ENCODE peak calls at places on chromosomes 12 and 14, in six cellular contexts. One of them, this sample, is unnamed. For H3K9me3, the result is how much of the 10 kb centered on the place peaks cover.

GRCh38 chr12:6632026-6632978 is 3.5 kb downstream of the LPAR5 start:
- DNase-seq in uterus: no peak
- DNase-seq in A549: no peak
- DNase-seq in adrenal gland: peak
- DNase-seq in IMR-90: no peak
- DNase-seq in body of pancreas: no peak
- DNase-seq in this sample: no peak

GRCh38 chr14:69614592-69614991 is 3.2 kb downstream of the SUSD6 start:
- DNase-seq in uterus: no peak
- DNase-seq in A549: no peak
- DNase-seq in adrenal gland: peak
- DNase-seq in IMR-90: no peak
- DNase-seq in body of pancreas: no peak
- DNase-seq in this sample: no peak

GRCh38 chr14:26694521-26694920 is 96.7 kb upstream of the NOVA1 start:
- DNase-seq in uterus: no peak
- DNase-seq in A549: no peak
- DNase-seq in adrenal gland: no peak
- DNase-seq in IMR-90: no peak
- DNase-seq in body of pancreas: no peak
- DNase-seq in this sample: no peak

GRCh38 chr14:105490572-105491365 is at the start of gene TEDC1:
- DNase-seq in uterus: peak
- DNase-seq in A549: peak
- DNase-seq in adrenal gland: peak
- DNase-seq in IMR-90: peak
- DNase-seq in body of pancreas: peak
- DNase-seq in this sample: peak

GRCh38 chr12:101670007-101670671 is 27.3 kb upstream of the CHPT1 start:
- DNase-seq in uterus: no peak
- DNase-seq in A549: peak
- DNase-seq in adrenal gland: peak
- DNase-seq in IMR-90: peak
- DNase-seq in body of pancreas: peak
- DNase-seq in this sample: peak

GRCh38 chr12:68530965-68531364 is 79.7 kb upstream of the RAP1B start:
- DNase-seq in uterus: no peak
- DNase-seq in A549: peak
- DNase-seq in adrenal gland: peak
- DNase-seq in IMR-90: peak
- DNase-seq in body of pancreas: peak
- DNase-seq in this sample: no peak

GRCh38 chr14:61549425-61549824 is 145.9 kb upstream of the HIF1A start:
- DNase-seq in uterus: no peak
- DNase-seq in A549: peak
- DNase-seq in adrenal gland: no peak
- DNase-seq in IMR-90: peak
- DNase-seq in body of pancreas: no peak
- DNase-seq in this sample: no peak

GRCh38 chr12:117362391-117362790 is 965 bp upstream of the NOS1 start:
- DNase-seq in uterus: no peak
- DNase-seq in A549: no peak
- DNase-seq in adrenal gland: no peak
- DNase-seq in IMR-90: no peak
- DNase-seq in body of pancreas: no peak
- DNase-seq in this sample: no peak

GRCh38 chr12:96036765-96037455 is 1.5 kb upstream of the LTA4H start:
- DNase-seq in uterus: no peak
- DNase-seq in A549: no peak
- DNase-seq in adrenal gland: no peak
- DNase-seq in IMR-90: peak
- DNase-seq in body of pancreas: no peak
- DNase-seq in this sample: no peak

GRCh38 chr12:74817499-74817898 is 279.9 kb downstream of the ATXN7L3B start:
- DNase-seq in uterus: no peak
- DNase-seq in A549: no peak
- DNase-seq in adrenal gland: no peak
- DNase-seq in IMR-90: no peak
- DNase-seq in body of pancreas: no peak
- DNase-seq in this sample: no peak

GRCh38 chr12:54701940-54702592 is 53.9 kb upstream of the DCD start:
- DNase-seq in uterus: no peak
- DNase-seq in A549: peak
- DNase-seq in adrenal gland: peak
- DNase-seq in IMR-90: peak
- DNase-seq in body of pancreas: no peak
- DNase-seq in this sample: no peak

GRCh38 chr12:72271401-72271740 is 799 bp upstream of the TRHDE start:
- DNase-seq in uterus: peak
- DNase-seq in A549: no peak
- DNase-seq in adrenal gland: no peak
- DNase-seq in IMR-90: peak
- DNase-seq in body of pancreas: peak
- DNase-seq in this sample: peak

GRCh38 chr12:79885956-79886490 is 48.9 kb downstream of the PPP1R12A start:
- DNase-seq in uterus: no peak
- DNase-seq in A549: no peak
- DNase-seq in adrenal gland: no peak
- DNase-seq in IMR-90: no peak
- DNase-seq in body of pancreas: no peak
- DNase-seq in this sample: no peak

GRCh38 chr12:6312529-6313325 is 2.2 kb downstream of the PLEKHG6 start:
- DNase-seq in uterus: no peak
- DNase-seq in A549: no peak
- DNase-seq in adrenal gland: no peak
- DNase-seq in IMR-90: no peak
- DNase-seq in body of pancreas: peak
- DNase-seq in this sample: no peak

GRCh38 chr14:20440465-20440864 is 4.5 kb upstream of the KLHL33 start:
- DNase-seq in uterus: no peak
- DNase-seq in A549: no peak
- DNase-seq in adrenal gland: no peak
- DNase-seq in IMR-90: no peak
- DNase-seq in body of pancreas: no peak
- DNase-seq in this sample: no peak

GRCh38 chr14:106808907-106809306 is 1282.5 kb downstream of the TMEM121 start:
- DNase-seq in uterus: no peak
- DNase-seq in A549: no peak
- DNase-seq in adrenal gland: no peak
- DNase-seq in IMR-90: no peak
- DNase-seq in body of pancreas: no peak
- DNase-seq in this sample: no peak

GRCh38 chr14:106812788-106813476 is 1286.5 kb downstream of the TMEM121 start:
- DNase-seq in uterus: no peak
- DNase-seq in A549: no peak
- DNase-seq in adrenal gland: no peak
- DNase-seq in IMR-90: no peak
- DNase-seq in body of pancreas: no peak
- DNase-seq in this sample: no peak

GRCh38 chr14:106809615-106810014 is 1283.2 kb downstream of the TMEM121 start:
- DNase-seq in uterus: no peak
- DNase-seq in A549: no peak
- DNase-seq in adrenal gland: no peak
- DNase-seq in IMR-90: no peak
- DNase-seq in body of pancreas: no peak
- DNase-seq in this sample: no peak

GRCh38 chr14:106807493-106807892 is 1281.1 kb downstream of the TMEM121 start:
- DNase-seq in uterus: no peak
- DNase-seq in A549: no peak
- DNase-seq in adrenal gland: no peak
- DNase-seq in IMR-90: no peak
- DNase-seq in body of pancreas: no peak
- DNase-seq in this sample: no peak

DNA sequence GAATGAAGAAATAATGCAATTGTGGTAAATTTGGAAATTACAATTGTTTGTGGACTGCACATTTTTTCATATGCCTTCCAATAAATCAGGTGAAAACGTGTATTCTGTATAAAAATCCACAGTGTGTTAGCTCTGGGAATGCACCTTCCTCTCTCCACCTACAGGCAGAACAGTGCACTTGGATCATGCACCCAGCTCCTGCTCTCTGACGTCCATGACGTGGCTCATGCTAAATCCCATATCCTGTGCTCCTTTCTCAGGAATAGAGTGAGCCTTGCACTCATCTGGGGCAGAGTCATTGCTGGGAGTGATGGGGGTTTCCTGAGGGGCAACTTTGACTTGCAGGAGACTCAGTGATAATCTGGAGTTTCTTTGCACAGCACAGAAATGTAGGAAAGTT is 1282.1 kb downstream of the TMEM121 start:
- DNase-seq in uterus: no peak
- DNase-seq in A549: no peak
- DNase-seq in adrenal gland: no peak
- DNase-seq in IMR-90: no peak
- DNase-seq in body of pancreas: no peak
- DNase-seq in this sample: no peak
- H3K9me3 ChIP-seq in uterus: under half
- H3K9me3 ChIP-seq in A549: under half
- H3K9me3 ChIP-seq in adrenal gland: under half
- H3K9me3 ChIP-seq in IMR-90: under half
- H3K9me3 ChIP-seq in body of pancreas: under half
- H3K9me3 ChIP-seq in this sample: under half

GRCh38 chr12:110543965-110544364 is 39.2 kb downstream of the PPTC7 start:
- DNase-seq in uterus: no peak
- DNase-seq in A549: no peak
- DNase-seq in adrenal gland: no peak
- DNase-seq in IMR-90: no peak
- DNase-seq in body of pancreas: no peak
- DNase-seq in this sample: no peak
- H3K27ac ChIP-seq in uterus: peak
- H3K27ac ChIP-seq in A549: peak
- H3K27ac ChIP-seq in adrenal gland: peak
- H3K27ac ChIP-seq in IMR-90: peak
- H3K27ac ChIP-seq in body of pancreas: peak
- H3K27ac ChIP-seq in this sample: peak

DNA sequence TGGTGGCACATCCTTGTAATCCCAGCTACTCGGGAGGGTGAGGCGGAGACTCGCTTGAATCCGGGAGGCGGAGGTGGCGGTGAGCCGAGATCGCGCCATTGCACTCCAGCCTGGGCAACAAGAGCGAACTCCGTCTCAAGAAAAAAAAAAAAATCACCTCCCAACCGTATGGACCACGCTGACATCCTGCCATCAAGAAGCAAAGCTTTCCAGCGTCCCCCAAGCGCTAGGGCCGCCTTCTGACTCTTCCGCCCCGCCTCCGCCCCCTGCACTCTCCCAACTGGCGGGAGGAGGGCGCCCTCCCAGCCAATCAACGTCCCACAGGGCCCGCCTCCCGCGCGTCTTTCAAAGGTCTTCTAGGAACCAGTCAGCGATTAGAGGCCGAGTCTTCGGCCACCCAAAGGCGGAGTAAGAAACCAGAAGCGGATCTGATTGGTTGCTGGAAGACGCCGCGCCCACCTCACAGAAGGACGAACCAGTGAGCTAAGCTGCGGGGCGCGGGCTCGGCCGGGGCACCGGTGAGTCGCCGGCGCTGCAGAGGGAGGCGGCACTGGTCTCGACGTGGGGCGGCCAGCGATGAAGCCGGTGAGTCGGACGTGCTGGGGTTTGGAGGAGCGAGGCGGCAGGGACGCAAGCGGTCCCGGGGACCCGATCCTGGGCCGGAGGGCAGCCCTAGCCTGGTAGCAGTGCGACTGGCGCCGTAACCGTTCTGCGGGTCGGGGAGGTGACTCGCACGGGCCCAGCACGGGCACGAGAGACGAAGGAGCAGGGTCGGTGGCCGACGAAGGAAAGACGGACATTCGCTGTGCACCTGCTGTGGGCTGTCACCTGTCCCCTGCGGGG is at the start of gene CDKN3:
- DNase-seq in uterus: peak
- DNase-seq in A549: peak
- DNase-seq in adrenal gland: peak
- DNase-seq in IMR-90: peak
- DNase-seq in body of pancreas: peak
- DNase-seq in this sample: peak
- TF ChIP-seq POLR2A in uterus: peak
- TF ChIP-seq POLR2A in A549: peak
- TF ChIP-seq POLR2A in adrenal gland: peak
- TF ChIP-seq POLR2A in IMR-90: peak
- TF ChIP-seq POLR2A in body of pancreas: peak
- TF ChIP-seq POLR2A in this sample: peak

GRCh38 chr14:106811167-106811566 is 1284.8 kb downstream of the TMEM121 start:
- DNase-seq in uterus: no peak
- DNase-seq in A549: no peak
- DNase-seq in adrenal gland: no peak
- DNase-seq in IMR-90: no peak
- DNase-seq in body of pancreas: no peak
- DNase-seq in this sample: no peak
- H3K9me3 ChIP-seq in uterus: under half
- H3K9me3 ChIP-seq in A549: under half
- H3K9me3 ChIP-seq in adrenal gland: under half
- H3K9me3 ChIP-seq in IMR-90: under half
- H3K9me3 ChIP-seq in body of pancreas: under half
- H3K9me3 ChIP-seq in this sample: under half

GRCh38 chr12:43764528-43764927 is 5.8 kb downstream of the IRAK4 start:
- DNase-seq in uterus: no peak
- DNase-seq in A549: no peak
- DNase-seq in adrenal gland: no peak
- DNase-seq in IMR-90: no peak
- DNase-seq in body of pancreas: no peak
- DNase-seq in this sample: no peak

GRCh38 chr12:43763769-43764168 is 5.0 kb downstream of the IRAK4 start:
- DNase-seq in uterus: no peak
- DNase-seq in A549: no peak
- DNase-seq in adrenal gland: no peak
- DNase-seq in IMR-90: peak
- DNase-seq in body of pancreas: no peak
- DNase-seq in this sample: no peak

GRCh38 chr12:43760396-43760795 is 1.6 kb downstream of the IRAK4 start:
- DNase-seq in uterus: no peak
- DNase-seq in A549: no peak
- DNase-seq in adrenal gland: no peak
- DNase-seq in IMR-90: no peak
- DNase-seq in body of pancreas: peak
- DNase-seq in this sample: no peak

GRCh38 chr12:43761535-43761934 is 2.8 kb downstream of the IRAK4 start:
- DNase-seq in uterus: no peak
- DNase-seq in A549: no peak
- DNase-seq in adrenal gland: no peak
- DNase-seq in IMR-90: no peak
- DNase-seq in body of pancreas: no peak
- DNase-seq in this sample: no peak

GRCh38 chr12:43762596-43762995 is 3.8 kb downstream of the IRAK4 start:
- DNase-seq in uterus: no peak
- DNase-seq in A549: no peak
- DNase-seq in adrenal gland: no peak
- DNase-seq in IMR-90: no peak
- DNase-seq in body of pancreas: no peak
- DNase-seq in this sample: no peak
- H3K27ac ChIP-seq in uterus: no peak
- H3K27ac ChIP-seq in A549: no peak
- H3K27ac ChIP-seq in adrenal gland: no peak
- H3K27ac ChIP-seq in IMR-90: no peak
- H3K27ac ChIP-seq in body of pancreas: no peak
- H3K27ac ChIP-seq in this sample: no peak

This sample was measured in ovary.